ENCODE peak calls at places on chromosomes 1 and 21, in nine cellular contexts. T is CD4-positive, alpha-beta memory T cell; I is anterior cingulate cortex; O is stimulated activated CD8-positive, alpha-beta memory T cell treated with anti-CD3 and anti-CD28 coated beads, Interleukin-7, amount 100 ng/mL, for 1 hour; U is effector memory CD8-positive, alpha-beta T cell; J is amniotic stem cell; P is cardiac septum; C is upper lobe of right lung; V is NT2/D1. N is an unnamed sample.

GRCh38 chr1:47651311-47652089 is 213.7 kb downstream of the FOXD2 start:
- DNase-seq in J (no peak), I (no peak), V (no peak), P (no peak), C (peak), T (no peak), U (no peak), O (no peak), N (no peak)

GRCh38 chr1:40039757-40040510 is 595 bp upstream of the CAP1 start:
- DNase-seq in U (peak), P (peak), J (peak), T (peak), I (peak), V (peak), O (peak), C (peak), N (peak)

GRCh38 chr1:155064109-155064812 is 721 bp downstream of the EFNA4 start:
- DNase-seq in T (no peak), J (no peak), O (no peak), C (no peak), U (no peak), P (no peak), I (no peak), V (no peak), N (no peak)

GRCh38 chr1:205259361-205259832 is 31.7 kb downstream of the TMCC2 start:
- DNase-seq in C (no peak), U (no peak), J (no peak), O (no peak), I (no peak), T (no peak), P (no peak), V (no peak), N (no peak)

GRCh38 chr1:111517464-111518225 is 14.2 kb upstream of the ADORA3 start:
- DNase-seq in V (no peak), C (no peak), O (no peak), J (no peak), T (peak), I (no peak), P (no peak), U (no peak), N (no peak)

GRCh38 chr1:5108740-5109139 is 454.3 kb downstream of the AJAP1 start:
- DNase-seq in O (no peak), U (no peak), C (no peak), T (no peak), J (no peak), P (no peak), I (no peak), V (no peak), N (no peak)

GRCh38 chr1:8816831-8817412 is 518 bp downstream of the RERE start:
- DNase-seq in C (peak), U (peak), T (no peak), I (no peak), P (no peak), V (no peak), J (no peak), O (no peak), N (peak)

GRCh38 chr1:154329551-154330131 is 4.3 kb downstream of the ATP8B2 start:
- DNase-seq in O (no peak), P (no peak), U (no peak), C (no peak), J (no peak), I (no peak), T (peak), V (no peak), N (no peak)

GRCh38 chr1:185526318-185527307 is 207.6 kb upstream of the HMCN1 start:
- DNase-seq in O (no peak), I (no peak), P (no peak), C (no peak), V (no peak), J (no peak), U (no peak), T (no peak), N (no peak)

GRCh38 chr1:35559317-35559944 is 1.8 kb downstream of the NCDN start:
- DNase-seq in T (no peak), V (no peak), C (no peak), U (no peak), I (no peak), P (no peak), J (no peak), O (no peak), N (no peak)

GRCh38 chr1:84366786-84367185 is 31.5 kb upstream of the DNASE2B start:
- DNase-seq in C (no peak), J (no peak), P (no peak), T (no peak), U (no peak), V (no peak), I (no peak), O (no peak), N (no peak)

GRCh38 chr1:206559661-206559995 is 52.3 kb downstream of the RASSF5 start:
- DNase-seq in I (no peak), T (no peak), U (no peak), V (no peak), C (no peak), O (no peak), P (no peak), J (no peak), N (no peak)

GRCh38 chr1:30524840-30525617 is 198.4 kb downstream of the MATN1 start:
- DNase-seq in P (peak), T (no peak), O (no peak), C (no peak), J (no peak), I (no peak), V (no peak), U (no peak), N (no peak)

GRCh38 chr1:966135-966602 is at the start of gene PLEKHN1:
- DNase-seq in P (no peak), T (peak), C (no peak), O (no peak), J (no peak), V (no peak), U (no peak), I (no peak), N (no peak)

GRCh38 chr1:17598251-17598650 is 58.8 kb downstream of the ARHGEF10L start:
- DNase-seq in I (no peak), C (no peak), V (no peak), O (no peak), T (no peak), U (no peak), J (no peak), P (no peak), N (no peak)

GRCh38 chr1:95888877-95889799 is 655.1 kb downstream of the RWDD3 start:
- DNase-seq in U (no peak), J (no peak), C (no peak), P (no peak), T (no peak), I (no peak), O (no peak), V (peak), N (no peak)

GRCh38 chr1:183180634-183181056 is 5.4 kb upstream of the LAMC2 start:
- DNase-seq in O (no peak), T (no peak), J (peak), I (no peak), P (peak), V (no peak), C (no peak), U (no peak), N (no peak)

GRCh38 chr1:234579967-234580366 is 30.0 kb downstream of the IRF2BP2 start:
- DNase-seq in O (no peak), V (no peak), P (no peak), C (no peak), T (no peak), J (no peak), U (no peak), I (no peak), N (no peak)

GRCh38 chr1:152502496-152503180 is 8.0 kb upstream of the LCE5A start:
- DNase-seq in C (no peak), P (no peak), U (no peak), V (no peak), J (no peak), T (no peak), O (no peak), I (no peak), N (no peak)

GRCh38 chr1:241714321-241715218 is 62.5 kb downstream of the WDR64 start:
- DNase-seq in C (no peak), O (no peak), T (no peak), U (no peak), J (no peak), P (no peak), I (no peak), V (no peak), N (no peak)

GRCh38 chr1:155320252-155320651 is 442 bp upstream of the RUSC1 start:
- DNase-seq in I (no peak), T (no peak), U (no peak), J (no peak), O (no peak), V (no peak), P (no peak), C (no peak), N (no peak)

GRCh38 chr1:212561501-212561931 is 47.0 kb upstream of the ATF3 start:
- DNase-seq in C (no peak), P (no peak), T (no peak), U (no peak), O (no peak), J (peak), I (no peak), V (no peak), N (no peak)

GRCh38 chr1:192756847-192757246 is 52.0 kb upstream of the RGS2 start:
- DNase-seq in O (no peak), V (no peak), I (no peak), T (no peak), C (no peak), U (no peak), P (no peak), J (no peak), N (no peak)

GRCh38 chr1:53663525-53664300 is 75.3 kb downstream of the GLIS1 start:
- DNase-seq in I (no peak), U (no peak), T (no peak), J (no peak), P (no peak), V (no peak), O (no peak), C (no peak), N (no peak)

GRCh38 chr1:156344409-156344808 is 6.1 kb downstream of the TSACC start:
- DNase-seq in J (no peak), O (no peak), C (no peak), I (no peak), V (no peak), P (no peak), T (no peak), U (no peak), N (no peak)

GRCh38 chr1:179002552-179003345 is 22.9 kb upstream of the FAM20B start:
- DNase-seq in T (peak), P (no peak), O (peak), J (no peak), C (peak), U (peak), V (peak), I (peak), N (peak)

GRCh38 chr1:165580931-165581871 is 37.4 kb downstream of the LRRC52 start:
- DNase-seq in C (no peak), V (no peak), I (no peak), O (no peak), U (no peak), T (no peak), J (no peak), P (no peak), N (no peak)

GRCh38 chr1:100708476-100709062 is 11.0 kb upstream of the VCAM1 start:
- DNase-seq in I (no peak), V (no peak), T (no peak), U (no peak), O (no peak), J (no peak), C (no peak), P (no peak), N (no peak)

GRCh38 chr1:116580446-116581322 is 9.9 kb upstream of the CD58 start:
- DNase-seq in O (no peak), J (no peak), C (no peak), V (no peak), P (no peak), U (no peak), I (no peak), T (no peak), N (no peak)

GRCh38 chr21:45496151-45496967 is 45.9 kb downstream of the SLC19A1 start:
- DNase-seq in O (no peak), J (no peak), T (no peak), I (no peak), V (no peak), C (peak), P (no peak), U (no peak), N (no peak)

N was measured in neural crest cell.